ENCODE peak calls at places on chromosomes 11 and 22, in five cellular contexts. X, F, S, T and G are unnamed samples.

GRCh38 chr11:46279393-46280099 is 2.1 kb downstream of the CREB3L1 start:
- DNase-seq in T (peak; percentile 39), F (peak; percentile 77), X (no peak), S (no peak), G (peak; percentile 62)

GRCh38 chr11:110148775-110149744 is 55.9 kb downstream of the ZC3H12C start:
- DNase-seq in F (no peak), X (peak; percentile 45), T (no peak), S (no peak), G (no peak)

GRCh38 chr22:26416670-26417270 is 12.3 kb upstream of the ASPHD2 start:
- DNase-seq in S (no peak), X (peak; percentile 67), T (no peak), F (no peak), G (no peak)

GRCh38 chr11:83472328-83472727 is 186.2 kb upstream of the CCDC90B start:
- DNase-seq in S (no peak), X (no peak), F (no peak), T (no peak), G (no peak)

GRCh38 chr11:47861762-47862161 is 13.6 kb upstream of the NUP160 start:
- DNase-seq in X (no peak), F (no peak), T (no peak), S (no peak), G (no peak)

GRCh38 chr11:45651156-45651555 is 14.3 kb downstream of the CHST1 start:
- DNase-seq in F (no peak), X (no peak), S (no peak), T (no peak), G (no peak)

GRCh38 chr11:62340269-62340901 is 3.1 kb downstream of the ASRGL1 start:
- DNase-seq in T (peak; percentile 73), X (peak; percentile 38), F (peak; percentile 32), S (peak; percentile 37), G (peak; percentile 33)

GRCh38 chr22:28395920-28396447 is 283.7 kb downstream of the TTC28 start:
- DNase-seq in T (no peak), S (no peak), F (no peak), X (no peak), G (no peak)

GRCh38 chr11:65414776-65415498 is 7.7 kb upstream of the NEAT1 start:
- DNase-seq in T (peak; percentile 19), X (no peak), S (no peak), F (peak; percentile 18), G (no peak)

GRCh38 chr22:44351685-44352377 is 39.1 kb upstream of the SHISAL1 start:
- DNase-seq in F (peak; percentile 89), S (no peak), T (no peak), X (peak; percentile 87), G (no peak)

GRCh38 chr11:83693279-83693992 is 407.3 kb upstream of the CCDC90B start:
- DNase-seq in F (no peak), X (no peak), T (no peak), S (no peak), G (no peak)

GRCh38 chr11:23539556-23539955 is 679.3 kb upstream of the CCDC179 start:
- DNase-seq in X (no peak), T (no peak), F (no peak), S (no peak), G (no peak)

GRCh38 chr22:20238567-20239062 is 29.5 kb downstream of the RTN4R start:
- DNase-seq in S (no peak), T (no peak), F (peak; percentile 28), X (peak; percentile 69), G (peak; percentile 67)

GRCh38 chr11:77596626-77597025 is 6.9 kb downstream of the AQP11 start:
- DNase-seq in X (no peak), S (no peak), T (no peak), F (no peak), G (no peak)

GRCh38 chr22:46001426-46002106 is 24.6 kb upstream of the WNT7B start:
- DNase-seq in X (no peak), S (no peak), F (no peak), T (no peak), G (peak; percentile 58)

GRCh38 chr11:43870981-43871550 is 9.6 kb upstream of the ALKBH3 start:
- DNase-seq in F (no peak), X (no peak), S (no peak), T (peak; percentile 17), G (no peak)

GRCh38 chr11:36376315-36376887 is 80.3 kb downstream of the PRR5L start:
- DNase-seq in S (no peak), F (no peak), X (peak; percentile 31), T (no peak), G (no peak)

GRCh38 chr11:208917-209260 is 1.4 kb downstream of the RIC8A start:
- DNase-seq in F (peak; percentile 41), T (no peak), X (no peak), S (no peak), G (no peak)

GRCh38 chr11:44430140-44430539 is 120.2 kb upstream of the ALX4 start:
- DNase-seq in T (no peak), X (no peak), S (no peak), F (no peak), G (no peak)

GRCh38 chr11:8722156-8722555 is 39.6 kb downstream of the RPL27A start:
- DNase-seq in X (no peak), T (no peak), F (no peak), S (no peak), G (no peak)

GRCh38 chr11:101860694-101861371 is 54.0 kb upstream of the CEP126 start:
- DNase-seq in X (peak; percentile 62), T (peak; percentile 1), S (no peak), F (peak; percentile 28), G (no peak)

GRCh38 chr11:72343159-72343756 is 91.1 kb downstream of the CLPB start:
- DNase-seq in F (peak; percentile 57), T (no peak), X (no peak), S (no peak), G (no peak)

GRCh38 chr11:14454861-14455632 is 44.6 kb downstream of the COPB1 start:
- DNase-seq in T (no peak), F (no peak), X (peak; percentile 36), S (no peak), G (no peak)

GRCh38 chr11:110026823-110027626 is 66.2 kb upstream of the ZC3H12C start:
- DNase-seq in X (no peak), S (no peak), F (no peak), T (peak; percentile 23), G (no peak)